ENCODE peak calls at places on chromosomes 5 and 9, in six cellular contexts. One of them, this sample, is unnamed.
A peak's percentile ranks its signal among the peaks of the same experiment; 100 is the strongest.

GRCh38 chr5:111494350-111494999 is 17.9 kb downstream of the STARD4 start:
- DNase-seq in progenitor cell of endocrine pancreas: no peak
- DNase-seq in uterus: no peak
- DNase-seq in fibroblast of pulmonary artery: no peak
- DNase-seq in gastrocnemius medialis: no peak
- DNase-seq in IMR-90: peak; percentile 23
- DNase-seq in this sample: no peak

GRCh38 chr9:68714416-68715180 is 9.6 kb downstream of the PIP5K1B start:
- DNase-seq in fibroblast of pulmonary artery: no peak
- DNase-seq in uterus: no peak
- DNase-seq in progenitor cell of endocrine pancreas: no peak
- DNase-seq in gastrocnemius medialis: no peak
- DNase-seq in IMR-90: no peak
- DNase-seq in this sample: no peak

GRCh38 chr9:2043243-2043642 is 28.1 kb downstream of the SMARCA2 start:
- DNase-seq in fibroblast of pulmonary artery: no peak
- DNase-seq in gastrocnemius medialis: no peak
- DNase-seq in progenitor cell of endocrine pancreas: no peak
- DNase-seq in uterus: no peak
- DNase-seq in IMR-90: no peak
- DNase-seq in this sample: no peak

GRCh38 chr5:176955895-176956294 is 50.7 kb downstream of the UIMC1 start:
- DNase-seq in fibroblast of pulmonary artery: peak; percentile 22
- DNase-seq in uterus: no peak
- DNase-seq in IMR-90: peak; percentile 23
- DNase-seq in gastrocnemius medialis: no peak
- DNase-seq in progenitor cell of endocrine pancreas: no peak
- DNase-seq in this sample: no peak

GRCh38 chr5:36705055-36705454 is 98.6 kb downstream of the SLC1A3 start:
- DNase-seq in progenitor cell of endocrine pancreas: no peak
- DNase-seq in fibroblast of pulmonary artery: no peak
- DNase-seq in gastrocnemius medialis: no peak
- DNase-seq in IMR-90: no peak
- DNase-seq in uterus: no peak
- DNase-seq in this sample: no peak

GRCh38 chr9:93891050-93891449 is 64.1 kb downstream of the BARX1 start:
- DNase-seq in fibroblast of pulmonary artery: no peak
- DNase-seq in gastrocnemius medialis: no peak
- DNase-seq in IMR-90: no peak
- DNase-seq in uterus: no peak
- DNase-seq in progenitor cell of endocrine pancreas: no peak
- DNase-seq in this sample: no peak

GRCh38 chr5:32848681-32849080 is 137.6 kb downstream of the NPR3 start:
- DNase-seq in IMR-90: peak; percentile 60
- DNase-seq in gastrocnemius medialis: no peak
- DNase-seq in progenitor cell of endocrine pancreas: no peak
- DNase-seq in uterus: no peak
- DNase-seq in fibroblast of pulmonary artery: no peak
- DNase-seq in this sample: no peak

GRCh38 chr5:62354028-62354874 is 48.2 kb downstream of the KIF2A start:
- DNase-seq in uterus: no peak
- DNase-seq in gastrocnemius medialis: no peak
- DNase-seq in fibroblast of pulmonary artery: peak; percentile 76
- DNase-seq in IMR-90: peak; percentile 65
- DNase-seq in progenitor cell of endocrine pancreas: no peak
- DNase-seq in this sample: peak; percentile 62

GRCh38 chr9:23464275-23464674 is 361.8 kb downstream of the ELAVL2 start:
- DNase-seq in IMR-90: no peak
- DNase-seq in uterus: no peak
- DNase-seq in progenitor cell of endocrine pancreas: no peak
- DNase-seq in fibroblast of pulmonary artery: no peak
- DNase-seq in gastrocnemius medialis: no peak
- DNase-seq in this sample: no peak

GRCh38 chr5:106311230-106311629 is 1359.5 kb downstream of the EFNA5 start:
- DNase-seq in fibroblast of pulmonary artery: peak; percentile 54
- DNase-seq in gastrocnemius medialis: no peak
- DNase-seq in uterus: no peak
- DNase-seq in IMR-90: peak; percentile 56
- DNase-seq in progenitor cell of endocrine pancreas: no peak
- DNase-seq in this sample: no peak

GRCh38 chr5:180441577-180441976 is 52.6 kb upstream of the CNOT6 start:
- DNase-seq in gastrocnemius medialis: peak; percentile 18
- DNase-seq in fibroblast of pulmonary artery: peak; percentile 47
- DNase-seq in IMR-90: no peak
- DNase-seq in progenitor cell of endocrine pancreas: no peak
- DNase-seq in uterus: no peak
- DNase-seq in this sample: no peak

GRCh38 chr9:18474778-18475177 is 825 bp downstream of the ADAMTSL1 start:
- DNase-seq in progenitor cell of endocrine pancreas: no peak
- DNase-seq in uterus: no peak
- DNase-seq in IMR-90: peak; percentile 72
- DNase-seq in fibroblast of pulmonary artery: peak; percentile 73
- DNase-seq in gastrocnemius medialis: no peak
- DNase-seq in this sample: peak; percentile 59

GRCh38 chr9:91933556-91934352 is 16.3 kb downstream of the ROR2 start:
- DNase-seq in fibroblast of pulmonary artery: no peak
- DNase-seq in uterus: peak; percentile 33
- DNase-seq in gastrocnemius medialis: no peak
- DNase-seq in progenitor cell of endocrine pancreas: no peak
- DNase-seq in IMR-90: peak; percentile 29
- DNase-seq in this sample: no peak

GRCh38 chr9:82202808-82203207 is 214.2 kb downstream of the SPATA31D1 start:
- DNase-seq in uterus: no peak
- DNase-seq in fibroblast of pulmonary artery: peak; percentile 71
- DNase-seq in gastrocnemius medialis: no peak
- DNase-seq in progenitor cell of endocrine pancreas: no peak
- DNase-seq in IMR-90: peak; percentile 81
- DNase-seq in this sample: peak; percentile 45

GRCh38 chr5:55062039-55062779 is 38.2 kb downstream of the GZMK start:
- DNase-seq in progenitor cell of endocrine pancreas: no peak
- DNase-seq in uterus: no peak
- DNase-seq in IMR-90: no peak
- DNase-seq in fibroblast of pulmonary artery: no peak
- DNase-seq in gastrocnemius medialis: no peak
- DNase-seq in this sample: no peak

GRCh38 chr5:128826290-128826689 is 139.0 kb upstream of the SLC27A6 start:
- DNase-seq in progenitor cell of endocrine pancreas: no peak
- DNase-seq in gastrocnemius medialis: no peak
- DNase-seq in IMR-90: no peak
- DNase-seq in uterus: no peak
- DNase-seq in fibroblast of pulmonary artery: peak; percentile 17
- DNase-seq in this sample: no peak

GRCh38 chr9:4923580-4924544 is 61.2 kb upstream of the JAK2 start:
- DNase-seq in IMR-90: peak; percentile 44
- DNase-seq in gastrocnemius medialis: no peak
- DNase-seq in progenitor cell of endocrine pancreas: no peak
- DNase-seq in uterus: no peak
- DNase-seq in fibroblast of pulmonary artery: peak; percentile 55
- DNase-seq in this sample: peak; percentile 28
- TF ChIP-seq CTCF in IMR-90: peak; percentile 61
- TF ChIP-seq CTCF in gastrocnemius medialis: no peak
- TF ChIP-seq CTCF in progenitor cell of endocrine pancreas: no peak
- TF ChIP-seq CTCF in uterus: no peak
- TF ChIP-seq CTCF in fibroblast of pulmonary artery: peak; percentile 42
- TF ChIP-seq CTCF in this sample: peak; percentile 75

GRCh38 chr5:133544346-133544745 is 68.0 kb downstream of the FSTL4 start:
- DNase-seq in gastrocnemius medialis: no peak
- DNase-seq in uterus: no peak
- DNase-seq in progenitor cell of endocrine pancreas: no peak
- DNase-seq in IMR-90: no peak
- DNase-seq in fibroblast of pulmonary artery: no peak
- DNase-seq in this sample: no peak

GRCh38 chr5:133538718-133539117 is 73.6 kb downstream of the FSTL4 start:
- DNase-seq in fibroblast of pulmonary artery: no peak
- DNase-seq in IMR-90: no peak
- DNase-seq in uterus: no peak
- DNase-seq in progenitor cell of endocrine pancreas: no peak
- DNase-seq in gastrocnemius medialis: no peak
- DNase-seq in this sample: no peak

GRCh38 chr5:133534566-133534965 is 77.8 kb downstream of the FSTL4 start:
- DNase-seq in progenitor cell of endocrine pancreas: no peak
- DNase-seq in fibroblast of pulmonary artery: no peak
- DNase-seq in IMR-90: no peak
- DNase-seq in uterus: no peak
- DNase-seq in gastrocnemius medialis: no peak
- DNase-seq in this sample: no peak

GRCh38 chr5:133539818-133540217 is 72.5 kb downstream of the FSTL4 start:
- DNase-seq in fibroblast of pulmonary artery: no peak
- DNase-seq in progenitor cell of endocrine pancreas: no peak
- DNase-seq in IMR-90: no peak
- DNase-seq in gastrocnemius medialis: no peak
- DNase-seq in uterus: no peak
- DNase-seq in this sample: no peak
- TF ChIP-seq CTCF in fibroblast of pulmonary artery: no peak
- TF ChIP-seq CTCF in progenitor cell of endocrine pancreas: no peak
- TF ChIP-seq CTCF in IMR-90: no peak
- TF ChIP-seq CTCF in gastrocnemius medialis: no peak
- TF ChIP-seq CTCF in uterus: no peak
- TF ChIP-seq CTCF in this sample: no peak

GRCh38 chr9:105425817-105426433 is 21.9 kb upstream of the FSD1L start:
- DNase-seq in IMR-90: peak; percentile 47
- DNase-seq in fibroblast of pulmonary artery: peak; percentile 58
- DNase-seq in uterus: no peak
- DNase-seq in gastrocnemius medialis: no peak
- DNase-seq in progenitor cell of endocrine pancreas: no peak
- DNase-seq in this sample: peak; percentile 38
- TF ChIP-seq CTCF in IMR-90: peak; percentile 71
- TF ChIP-seq CTCF in fibroblast of pulmonary artery: peak; percentile 58
- TF ChIP-seq CTCF in uterus: peak; percentile 30
- TF ChIP-seq CTCF in gastrocnemius medialis: peak; percentile 51
- TF ChIP-seq CTCF in progenitor cell of endocrine pancreas: peak; percentile 50
- TF ChIP-seq CTCF in this sample: peak; percentile 82

DNA sequence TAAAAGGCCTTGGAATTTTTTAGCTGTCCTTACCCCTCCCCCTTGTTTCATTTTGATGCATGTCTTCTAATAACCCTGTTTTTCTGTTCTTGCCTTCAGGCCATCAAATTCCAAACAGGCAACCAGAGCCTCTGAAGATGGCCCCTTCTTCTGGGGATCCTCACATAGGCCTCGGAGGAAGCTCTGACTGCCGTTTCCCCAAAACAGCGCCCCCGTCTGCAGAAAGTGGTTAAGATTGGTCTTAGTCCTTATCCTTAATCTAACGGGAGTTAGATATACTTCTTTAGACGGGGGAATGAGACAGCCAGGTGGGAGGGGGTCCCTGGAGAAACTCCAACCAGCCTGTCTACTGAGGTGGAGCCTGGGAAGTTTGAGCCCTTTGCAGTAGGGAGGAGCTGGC is 226.3 kb upstream of the ZNF608 start:
- DNase-seq in gastrocnemius medialis: no peak
- DNase-seq in IMR-90: no peak
- DNase-seq in uterus: no peak
- DNase-seq in progenitor cell of endocrine pancreas: no peak
- DNase-seq in fibroblast of pulmonary artery: no peak
- DNase-seq in this sample: no peak
- TF ChIP-seq CTCF in gastrocnemius medialis: no peak
- TF ChIP-seq CTCF in IMR-90: no peak
- TF ChIP-seq CTCF in uterus: no peak
- TF ChIP-seq CTCF in progenitor cell of endocrine pancreas: no peak
- TF ChIP-seq CTCF in fibroblast of pulmonary artery: no peak
- TF ChIP-seq CTCF in this sample: no peak

GRCh38 chr5:131262953-131263541 is 806 bp upstream of the CDC42SE2 start:
- DNase-seq in fibroblast of pulmonary artery: peak; percentile 22
- DNase-seq in uterus: no peak
- DNase-seq in progenitor cell of endocrine pancreas: no peak
- DNase-seq in IMR-90: no peak
- DNase-seq in gastrocnemius medialis: peak; percentile 29
- DNase-seq in this sample: peak; percentile 13

GRCh38 chr5:131268758-131269370 is 5.0 kb downstream of the CDC42SE2 start:
- DNase-seq in uterus: no peak
- DNase-seq in fibroblast of pulmonary artery: no peak
- DNase-seq in IMR-90: peak; percentile 52
- DNase-seq in gastrocnemius medialis: no peak
- DNase-seq in progenitor cell of endocrine pancreas: no peak
- DNase-seq in this sample: no peak

GRCh38 chr5:131264453-131265200 is 774 bp downstream of the CDC42SE2 start:
- DNase-seq in IMR-90: peak; percentile 28
- DNase-seq in fibroblast of pulmonary artery: peak; percentile 35
- DNase-seq in uterus: peak; percentile 20
- DNase-seq in progenitor cell of endocrine pancreas: peak; percentile 17
- DNase-seq in gastrocnemius medialis: peak; percentile 21
- DNase-seq in this sample: no peak

GRCh38 chr5:131263648-131264452 is at the start of gene CDC42SE2:
- DNase-seq in fibroblast of pulmonary artery: peak; percentile 81
- DNase-seq in uterus: peak; percentile 79
- DNase-seq in progenitor cell of endocrine pancreas: peak; percentile 80
- DNase-seq in gastrocnemius medialis: peak; percentile 78
- DNase-seq in IMR-90: peak; percentile 80
- DNase-seq in this sample: peak; percentile 51

GRCh38 chr5:131265318-131265803 is 1.5 kb downstream of the CDC42SE2 start:
- DNase-seq in IMR-90: peak; percentile 38
- DNase-seq in gastrocnemius medialis: no peak
- DNase-seq in fibroblast of pulmonary artery: peak; percentile 40
- DNase-seq in progenitor cell of endocrine pancreas: no peak
- DNase-seq in uterus: no peak
- DNase-seq in this sample: no peak
- TF ChIP-seq CTCF in IMR-90: peak; percentile 30
- TF ChIP-seq CTCF in gastrocnemius medialis: no peak
- TF ChIP-seq CTCF in fibroblast of pulmonary artery: peak; percentile 47
- TF ChIP-seq CTCF in progenitor cell of endocrine pancreas: peak; percentile 40
- TF ChIP-seq CTCF in uterus: peak; percentile 5
- TF ChIP-seq CTCF in this sample: peak; percentile 69

DNA sequence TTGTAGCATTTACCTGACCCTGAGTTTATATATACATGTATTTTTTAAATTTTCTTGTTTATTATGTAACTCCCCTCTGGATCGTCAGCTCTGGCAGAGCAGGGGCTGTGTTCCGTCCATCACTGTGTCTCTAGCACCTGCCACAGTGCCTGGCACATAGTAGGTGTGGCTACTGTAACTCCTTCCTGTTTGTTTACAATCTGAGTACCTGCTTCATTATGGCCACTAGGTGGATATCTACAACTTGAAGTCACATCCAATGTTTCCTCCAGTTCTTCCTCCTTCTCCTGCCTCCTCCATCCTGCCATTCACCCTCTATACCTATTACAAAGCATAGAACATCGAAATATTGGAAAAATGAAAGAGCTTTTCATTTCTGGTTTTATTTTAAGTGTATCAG is 14.2 kb upstream of the PPP1R2B start:
- DNase-seq in progenitor cell of endocrine pancreas: no peak
- DNase-seq in IMR-90: no peak
- DNase-seq in gastrocnemius medialis: no peak
- DNase-seq in uterus: no peak
- DNase-seq in fibroblast of pulmonary artery: no peak
- DNase-seq in this sample: no peak
- TF ChIP-seq CTCF in progenitor cell of endocrine pancreas: peak; percentile 26
- TF ChIP-seq CTCF in IMR-90: no peak
- TF ChIP-seq CTCF in gastrocnemius medialis: no peak
- TF ChIP-seq CTCF in uterus: no peak
- TF ChIP-seq CTCF in fibroblast of pulmonary artery: no peak
- TF ChIP-seq CTCF in this sample: peak; percentile 37

GRCh38 chr5:141031006-141031405 is 20.2 kb upstream of the PCDHB1 start:
- DNase-seq in IMR-90: no peak
- DNase-seq in progenitor cell of endocrine pancreas: no peak
- DNase-seq in uterus: no peak
- DNase-seq in gastrocnemius medialis: no peak
- DNase-seq in fibroblast of pulmonary artery: no peak
- DNase-seq in this sample: no peak

GRCh38 chr5:141032626-141033025 is 18.5 kb upstream of the PCDHB1 start:
- DNase-seq in gastrocnemius medialis: no peak
- DNase-seq in fibroblast of pulmonary artery: no peak
- DNase-seq in IMR-90: no peak
- DNase-seq in progenitor cell of endocrine pancreas: no peak
- DNase-seq in uterus: no peak
- DNase-seq in this sample: no peak
- TF ChIP-seq CTCF in gastrocnemius medialis: no peak
- TF ChIP-seq CTCF in fibroblast of pulmonary artery: no peak
- TF ChIP-seq CTCF in IMR-90: no peak
- TF ChIP-seq CTCF in progenitor cell of endocrine pancreas: peak; percentile 26
- TF ChIP-seq CTCF in uterus: no peak
- TF ChIP-seq CTCF in this sample: no peak